ENCODE peak calls at places on chromosomes 16 and 17, in nine cellular contexts. One of them, this sample, is unnamed.

GRCh38 chr16:72256398-72257048 is 84.6 kb upstream of the PMFBP1 start:
- DNase-seq in sigmoid colon: peak; percentile 66
- DNase-seq in GM04504: peak; percentile 71
- DNase-seq in AG10803: peak; percentile 94
- DNase-seq in NCI-H1694: no peak
- DNase-seq in activated naive CD4-positive, alpha-beta T cell treated with Interleukin-2 at 50 U/mL for 16 hours: no peak
- DNase-seq in tibial artery: peak; percentile 38
- DNase-seq in nephron progenitor cell: no peak
- DNase-seq in T-cell: no peak
- DNase-seq in this sample: no peak

GRCh38 chr17:79054200-79054599 is 20.4 kb upstream of the ENGASE start:
- DNase-seq in nephron progenitor cell: no peak
- DNase-seq in AG10803: no peak
- DNase-seq in T-cell: no peak
- DNase-seq in tibial artery: no peak
- DNase-seq in sigmoid colon: no peak
- DNase-seq in activated naive CD4-positive, alpha-beta T cell treated with Interleukin-2 at 50 U/mL for 16 hours: no peak
- DNase-seq in GM04504: no peak
- DNase-seq in NCI-H1694: no peak
- DNase-seq in this sample: no peak

GRCh38 chr16:48526058-48526957 is 83.7 kb downstream of the N4BP1 start:
- DNase-seq in tibial artery: no peak
- DNase-seq in GM04504: no peak
- DNase-seq in activated naive CD4-positive, alpha-beta T cell treated with Interleukin-2 at 50 U/mL for 16 hours: peak; percentile 30
- DNase-seq in sigmoid colon: peak; percentile 47
- DNase-seq in nephron progenitor cell: no peak
- DNase-seq in AG10803: no peak
- DNase-seq in T-cell: no peak
- DNase-seq in NCI-H1694: no peak
- DNase-seq in this sample: no peak

GRCh38 chr17:77445030-77445907 is 304.5 kb downstream of the SEC14L1 start:
- DNase-seq in nephron progenitor cell: no peak
- DNase-seq in sigmoid colon: peak; percentile 91
- DNase-seq in tibial artery: peak; percentile 60
- DNase-seq in AG10803: peak; percentile 96
- DNase-seq in activated naive CD4-positive, alpha-beta T cell treated with Interleukin-2 at 50 U/mL for 16 hours: peak; percentile 84
- DNase-seq in GM04504: no peak
- DNase-seq in T-cell: peak; percentile 82
- DNase-seq in NCI-H1694: peak; percentile 90
- DNase-seq in this sample: no peak

GRCh38 chr17:57708401-57708800 is 36.7 kb downstream of the CCDC182 start:
- DNase-seq in GM04504: no peak
- DNase-seq in AG10803: no peak
- DNase-seq in tibial artery: no peak
- DNase-seq in activated naive CD4-positive, alpha-beta T cell treated with Interleukin-2 at 50 U/mL for 16 hours: no peak
- DNase-seq in sigmoid colon: no peak
- DNase-seq in nephron progenitor cell: no peak
- DNase-seq in NCI-H1694: peak; percentile 40
- DNase-seq in T-cell: no peak
- DNase-seq in this sample: peak; percentile 28

GRCh38 chr16:396605-397004 is 394 bp upstream of the NME4 start:
- DNase-seq in activated naive CD4-positive, alpha-beta T cell treated with Interleukin-2 at 50 U/mL for 16 hours: peak; percentile 8
- DNase-seq in sigmoid colon: peak; percentile 80
- DNase-seq in AG10803: no peak
- DNase-seq in nephron progenitor cell: peak; percentile 60
- DNase-seq in tibial artery: no peak
- DNase-seq in NCI-H1694: peak; percentile 50
- DNase-seq in T-cell: no peak
- DNase-seq in GM04504: no peak
- DNase-seq in this sample: peak; percentile 55

GRCh38 chr16:52440248-52440647 is 106.7 kb downstream of the TOX3 start:
- DNase-seq in nephron progenitor cell: no peak
- DNase-seq in GM04504: no peak
- DNase-seq in tibial artery: no peak
- DNase-seq in AG10803: no peak
- DNase-seq in T-cell: no peak
- DNase-seq in sigmoid colon: no peak
- DNase-seq in NCI-H1694: no peak
- DNase-seq in activated naive CD4-positive, alpha-beta T cell treated with Interleukin-2 at 50 U/mL for 16 hours: no peak
- DNase-seq in this sample: no peak

GRCh38 chr17:45578516-45579455 is 88.3 kb upstream of the PLEKHM1 start:
- DNase-seq in sigmoid colon: no peak
- DNase-seq in T-cell: no peak
- DNase-seq in activated naive CD4-positive, alpha-beta T cell treated with Interleukin-2 at 50 U/mL for 16 hours: no peak
- DNase-seq in nephron progenitor cell: no peak
- DNase-seq in tibial artery: no peak
- DNase-seq in GM04504: no peak
- DNase-seq in AG10803: no peak
- DNase-seq in NCI-H1694: no peak
- DNase-seq in this sample: no peak

GRCh38 chr16:1989826-1990335 is at the start of gene SYNGR3:
- DNase-seq in sigmoid colon: no peak
- DNase-seq in activated naive CD4-positive, alpha-beta T cell treated with Interleukin-2 at 50 U/mL for 16 hours: no peak
- DNase-seq in nephron progenitor cell: peak; percentile 48
- DNase-seq in GM04504: no peak
- DNase-seq in T-cell: no peak
- DNase-seq in NCI-H1694: no peak
- DNase-seq in AG10803: no peak
- DNase-seq in tibial artery: no peak
- DNase-seq in this sample: no peak